ENCODE peak calls at places on chromosomes 16 and 17, in six cellular contexts. B is fibroblast of the conjunctiva, E is left cardiac atrium, V is SW 1271, W is neuronal stem cell, L is H4. J is an unnamed sample.

GRCh38 chr16:28873543-28874201 is 4.6 kb upstream of the ATP2A1 start:
- DNase-seq in B (no peak), E (no peak), V (no peak), W (no peak), L (no peak), J (no peak)

GRCh38 chr16:69564845-69565610 is 738 bp upstream of the NFAT5 start:
- DNase-seq in B (no peak), E (no peak), V (no peak), W (no peak), L (no peak), J (no peak)

GRCh38 chr16:976389-976931 is 5.1 kb upstream of the SOX8 start:
- DNase-seq in B (no peak), E (no peak), V (no peak), W (no peak), L (no peak), J (no peak)

GRCh38 chr17:12099412-12099811 is 78.7 kb downstream of the MAP2K4 start:
- DNase-seq in B (no peak), E (no peak), V (no peak), W (no peak), L (no peak), J (no peak)

GRCh38 chr17:19708431-19709175 is 7.8 kb downstream of the SLC47A2 start:
- DNase-seq in B (no peak), E (no peak), V (no peak), W (no peak), L (no peak), J (no peak)

GRCh38 chr17:76145231-76146052 is 4.4 kb upstream of the FOXJ1 start:
- DNase-seq in B (no peak), E (no peak), V (no peak), W (no peak), L (no peak), J (no peak)

GRCh38 chr16:74296120-74296464 is 522 bp upstream of the PSMD7 start:
- DNase-seq in B (peak), E (no peak), V (no peak), W (peak), L (no peak), J (no peak)

GRCh38 chr17:58156839-58157803 is 8.9 kb downstream of the OR4D1 start:
- DNase-seq in B (no peak), E (peak), V (no peak), W (peak), L (no peak), J (peak)

GRCh38 chr16:2469399-2470233 is 1.5 kb upstream of the NTN3 start:
- DNase-seq in B (no peak), E (no peak), V (no peak), W (no peak), L (no peak), J (no peak)

GRCh38 chr16:84999857-85000480 is 11.4 kb downstream of the ZDHHC7 start:
- DNase-seq in B (no peak), E (no peak), V (no peak), W (no peak), L (no peak), J (peak)

GRCh38 chr16:83356266-83356665 is 451.5 kb upstream of the HSBP1 start:
- DNase-seq in B (peak), E (peak), V (no peak), W (peak), L (peak), J (no peak)